ENCODE peak calls at places on chromosomes 12 and 14, in nine cellular contexts. E is stomach, Y is endodermal cell, G is H1, D is prostate gland, L is right atrium auricular region, O is spleen, T is psoas muscle, X is ascending aorta. C is an unnamed sample.

GRCh38 chr12:7108042-7108927 is 729 bp downstream of the C1RL start:
- DNase-seq in E (peak), Y (peak), G (peak), D (peak), L (peak), O (peak), T (peak), X (peak), C (no peak)

GRCh38 chr12:87756111-87756510 is 273.1 kb downstream of the C12orf50 start:
- DNase-seq in E (no peak), Y (no peak), G (no peak), D (no peak), L (no peak), O (no peak), T (no peak), X (no peak), C (no peak)

GRCh38 chr12:127785535-127785934 is 481.4 kb upstream of the TMEM132C start:
- DNase-seq in E (no peak), Y (no peak), G (no peak), D (no peak), L (no peak), O (no peak), T (no peak), X (no peak), C (no peak)

GRCh38 chr12:219891-220352 is 6.0 kb upstream of the SLC6A12 start:
- DNase-seq in E (peak), Y (peak), G (peak), D (no peak), L (no peak), O (peak), T (peak), X (peak), C (peak)

GRCh38 chr12:123111498-123112165 is 39.3 kb downstream of the PITPNM2 start:
- DNase-seq in E (no peak), Y (peak), G (no peak), D (no peak), L (no peak), O (no peak), T (no peak), X (no peak), C (no peak)

GRCh38 chr12:18296201-18296908 is 35.0 kb downstream of the PIK3C2G start:
- DNase-seq in E (no peak), Y (no peak), G (no peak), D (no peak), L (no peak), O (no peak), T (no peak), X (no peak), C (no peak)

GRCh38 chr14:55111122-55111705 is 17.8 kb upstream of the LGALS3 start:
- DNase-seq in E (no peak), Y (no peak), G (no peak), D (no peak), L (no peak), O (no peak), T (no peak), X (no peak), C (no peak)

GRCh38 chr12:2944401-2945047 is 14.7 kb upstream of the TEAD4 start:
- DNase-seq in E (peak), Y (peak), G (peak), D (peak), L (peak), O (peak), T (peak), X (no peak), C (no peak)

GRCh38 chr14:36690301-36691020 is 28.8 kb downstream of the PAX9 start:
- DNase-seq in E (no peak), Y (no peak), G (no peak), D (no peak), L (no peak), O (no peak), T (no peak), X (no peak), C (no peak)

DNA sequence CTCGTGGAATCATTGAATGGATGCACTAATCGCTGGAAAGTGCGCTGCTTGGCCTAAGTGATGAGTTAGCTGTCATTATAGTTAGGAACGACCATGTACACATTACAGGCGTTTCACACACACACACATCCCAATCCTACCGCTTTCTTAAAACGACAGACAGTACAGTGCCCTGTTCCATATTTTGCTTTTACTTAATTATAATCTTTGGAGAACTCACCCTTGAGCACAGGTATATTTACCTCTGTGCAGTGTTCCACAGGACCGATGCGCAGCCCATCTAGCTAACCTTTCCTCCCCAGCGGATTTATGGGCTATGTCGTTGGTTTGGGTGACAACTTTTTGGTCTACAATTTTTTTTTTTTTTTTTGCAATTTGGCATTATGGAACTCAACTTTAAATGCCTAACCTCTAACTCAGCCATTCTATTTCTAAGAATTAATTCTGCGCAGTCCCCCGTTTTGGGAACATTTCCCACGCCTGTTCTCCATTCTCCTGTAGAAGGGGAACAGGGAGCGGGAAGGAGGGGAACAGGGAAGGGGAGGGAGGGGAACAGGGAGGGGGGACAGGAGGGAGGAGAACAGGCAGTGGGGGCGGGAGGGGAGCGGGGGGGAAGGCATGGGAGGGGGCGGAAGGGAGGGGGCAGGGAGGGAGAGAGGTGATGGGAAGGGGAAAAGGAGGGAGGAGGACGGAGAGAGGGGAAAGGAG is 663 bp upstream of the ULK1 start:
- DNase-seq in E (no peak), Y (no peak), G (no peak), D (no peak), L (no peak), O (peak), T (no peak), X (no peak), C (no peak)
- H3K27ac ChIP-seq in E (peak), Y (no peak), G (no peak), D (peak), L (peak), O (peak), T (peak), X (peak), C (peak)

DNA sequence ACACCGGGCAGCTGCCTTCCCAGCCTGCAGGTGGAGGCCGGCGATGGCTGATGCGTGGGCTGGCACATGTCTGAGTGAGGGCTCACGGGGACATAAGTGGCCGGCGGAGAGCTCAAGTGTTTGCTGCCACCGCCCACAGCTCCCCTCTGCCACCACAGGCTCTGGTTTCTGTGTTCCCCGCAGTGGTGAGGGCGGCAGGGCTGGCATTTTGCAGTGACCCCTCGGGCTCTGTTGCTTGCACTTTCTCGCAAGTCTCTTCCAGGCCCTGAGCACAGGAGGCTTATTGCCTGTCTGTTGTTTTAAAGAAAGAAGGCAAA is 271.0 kb upstream of the RTL1 start:
- DNase-seq in E (no peak), Y (no peak), G (no peak), D (no peak), L (no peak), O (peak), T (no peak), X (no peak), C (no peak)
- H3K27ac ChIP-seq in E (no peak), Y (no peak), G (no peak), D (no peak), L (no peak), O (no peak), T (no peak), X (no peak), C (no peak)

GRCh38 chr14:63650336-63650952 is 8.8 kb upstream of the WDR89 start:
- DNase-seq in E (no peak), Y (no peak), G (no peak), D (no peak), L (no peak), O (no peak), T (no peak), X (no peak), C (no peak)

GRCh38 chr14:63647696-63648410 is 6.2 kb upstream of the WDR89 start:
- DNase-seq in E (no peak), Y (no peak), G (no peak), D (no peak), L (no peak), O (no peak), T (no peak), X (no peak), C (no peak)

GRCh38 chr14:63656194-63656593 is 14.5 kb upstream of the WDR89 start:
- DNase-seq in E (no peak), Y (no peak), G (no peak), D (no peak), L (no peak), O (no peak), T (no peak), X (no peak), C (no peak)

GRCh38 chr14:63654346-63654745 is 12.7 kb upstream of the WDR89 start:
- DNase-seq in E (no peak), Y (no peak), G (no peak), D (no peak), L (no peak), O (no peak), T (no peak), X (no peak), C (no peak)

GRCh38 chr14:63652406-63652805 is 10.7 kb upstream of the WDR89 start:
- DNase-seq in E (no peak), Y (no peak), G (no peak), D (no peak), L (no peak), O (no peak), T (no peak), X (no peak), C (no peak)
- H3K27ac ChIP-seq in E (no peak), Y (no peak), G (no peak), D (no peak), L (no peak), O (no peak), T (no peak), X (no peak), C (no peak)

GRCh38 chr12:112368856-112369255 is 13.4 kb downstream of the HECTD4 start:
- DNase-seq in E (no peak), Y (peak), G (no peak), D (no peak), L (no peak), O (no peak), T (no peak), X (no peak), C (no peak)
- H3K27ac ChIP-seq in E (no peak), Y (no peak), G (no peak), D (no peak), L (no peak), O (no peak), T (no peak), X (peak), C (no peak)

C was measured in caudate nucleus.